ENCODE peak calls at places on chromosomes 6 and 20, in seven cellular contexts. Z, P, U, R, E, H and F are unnamed samples.

GRCh38 chr6:161138545-161139303 is 135.1 kb downstream of the AGPAT4 start:
- DNase-seq in Z (no peak), P (no peak), U (no peak), R (no peak), E (peak), H (no peak), F (no peak)

GRCh38 chr20:13302647-13303425 is 81.8 kb downstream of the ISM1 start:
- DNase-seq in Z (no peak), P (peak), U (no peak), R (peak), E (no peak), H (peak), F (no peak)

GRCh38 chr6:21457647-21458046 is 135.9 kb upstream of the SOX4 start:
- DNase-seq in Z (no peak), P (no peak), U (no peak), R (no peak), E (no peak), H (no peak), F (no peak)

GRCh38 chr6:47700051-47700450 is 1.7 kb downstream of the ADGRF4 start:
- DNase-seq in Z (peak), P (no peak), U (no peak), R (no peak), E (no peak), H (no peak), F (no peak)

GRCh38 chr20:24660651-24661050 is 191.2 kb downstream of the SYNDIG1 start:
- DNase-seq in Z (no peak), P (no peak), U (peak), R (no peak), E (no peak), H (no peak), F (no peak)

GRCh38 chr20:44800398-44801046 is 9.8 kb downstream of the RIMS4 start:
- DNase-seq in Z (no peak), P (peak), U (no peak), R (no peak), E (no peak), H (no peak), F (no peak)

GRCh38 chr6:98832282-98833100 is 1.9 kb upstream of the POU3F2 start:
- DNase-seq in Z (no peak), P (peak), U (peak), R (no peak), E (no peak), H (no peak), F (no peak)

GRCh38 chr6:16572943-16573342 is 188.3 kb downstream of the ATXN1 start:
- DNase-seq in Z (no peak), P (no peak), U (no peak), R (no peak), E (no peak), H (no peak), F (no peak)

GRCh38 chr6:146901940-146902816 is 302.0 kb upstream of the STXBP5 start:
- DNase-seq in Z (no peak), P (no peak), U (no peak), R (no peak), E (no peak), H (peak), F (no peak)

GRCh38 chr6:106894978-106895702 is 79.4 kb downstream of the CD24 start:
- DNase-seq in Z (no peak), P (no peak), U (no peak), R (no peak), E (no peak), H (peak), F (no peak)

GRCh38 chr20:63026582-63027424 is 20.0 kb upstream of the BHLHE23 start:
- DNase-seq in Z (no peak), P (no peak), U (peak), R (no peak), E (no peak), H (no peak), F (no peak)

GRCh38 chr20:45311589-45312211 is 3.6 kb upstream of the MATN4 start:
- DNase-seq in Z (peak), P (peak), U (peak), R (peak), E (no peak), H (peak), F (no peak)

GRCh38 chr6:41939091-41939847 is 2.3 kb downstream of the CCND3 start:
- DNase-seq in Z (no peak), P (no peak), U (peak), R (peak), E (peak), H (no peak), F (peak)

GRCh38 chr20:9660236-9660868 is 146.0 kb downstream of the LAMP5 start:
- DNase-seq in Z (no peak), P (no peak), U (no peak), R (no peak), E (no peak), H (peak), F (no peak)

GRCh38 chr6:147961473-147962141 is 381.0 kb upstream of the SASH1 start:
- DNase-seq in Z (no peak), P (no peak), U (no peak), R (no peak), E (no peak), H (no peak), F (no peak)

GRCh38 chr6:148298683-148299082 is 44.0 kb upstream of the SASH1 start:
- DNase-seq in Z (no peak), P (no peak), U (no peak), R (no peak), E (no peak), H (no peak), F (no peak)

GRCh38 chr20:12152996-12153395 is 235.3 kb downstream of the BTBD3 start:
- DNase-seq in Z (no peak), P (no peak), U (no peak), R (no peak), E (no peak), H (no peak), F (no peak)

GRCh38 chr6:41546866-41547798 is 951 bp downstream of the FOXP4 start:
- DNase-seq in Z (no peak), P (peak), U (peak), R (peak), E (no peak), H (peak), F (no peak)

GRCh38 chr6:66328181-66328580 is 621.2 kb upstream of the EYS start:
- DNase-seq in Z (no peak), P (no peak), U (no peak), R (no peak), E (no peak), H (no peak), F (no peak)

GRCh38 chr6:127857051-127857637 is 43.7 kb downstream of the THEMIS start:
- DNase-seq in Z (no peak), P (no peak), U (no peak), R (no peak), E (no peak), H (no peak), F (no peak)

GRCh38 chr20:8154636-8155035 is 22.6 kb downstream of the PLCB1 start:
- DNase-seq in Z (no peak), P (no peak), U (no peak), R (no peak), E (no peak), H (no peak), F (no peak)

GRCh38 chr6:1461207-1461606 is 71.8 kb downstream of the FOXF2 start:
- DNase-seq in Z (no peak), P (no peak), U (no peak), R (no peak), E (no peak), H (no peak), F (no peak)
- TF ChIP-seq POLR2AphosphoS5 in Z (no peak), P (no peak), U (no peak), R (no peak), E (no peak), H (no peak), F (no peak)

DNA sequence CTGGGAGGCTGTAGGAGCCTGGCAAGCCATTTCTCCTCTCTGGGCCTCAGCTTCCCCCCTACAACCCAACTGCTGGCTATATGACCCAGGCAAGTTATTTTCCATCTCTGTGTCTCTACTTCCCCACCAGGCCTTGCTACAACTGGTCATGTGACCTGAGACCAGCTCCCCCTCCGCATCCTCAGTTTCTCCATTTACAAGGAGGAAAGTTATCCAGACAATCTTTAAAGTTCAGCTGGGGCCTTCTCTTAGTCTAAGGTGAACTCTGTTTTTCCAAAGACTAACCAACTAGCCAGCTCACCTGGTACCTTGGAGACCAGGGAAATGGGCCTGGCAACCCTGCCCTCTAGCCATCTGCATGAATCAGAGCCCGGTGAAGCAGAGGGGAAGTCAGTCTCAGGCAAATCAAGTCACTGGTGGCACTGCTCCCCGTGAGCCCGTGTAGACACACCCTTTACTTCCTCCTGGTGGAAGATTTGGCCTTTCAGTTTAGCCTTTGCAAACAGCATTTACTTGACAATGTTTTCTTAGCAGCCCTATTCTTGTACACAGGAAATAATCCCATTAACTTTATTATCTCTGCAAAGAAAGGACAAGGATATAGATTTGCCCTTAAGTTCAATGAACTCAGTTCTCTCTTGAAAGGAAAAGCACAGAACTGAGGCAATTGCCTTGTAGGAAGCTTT is 157.7 kb downstream of the VEGFA start:
- DNase-seq in Z (no peak), P (no peak), U (peak), R (peak), E (no peak), H (peak), F (peak)
- TF ChIP-seq CTCF in Z (peak), P (no peak), U (no peak), R (no peak), E (no peak), H (no peak), F (no peak)

GRCh38 chr20:36836591-36837329 is 39.2 kb upstream of the TLDC2 start:
- DNase-seq in Z (no peak), P (peak), U (peak), R (peak), E (no peak), H (peak), F (no peak)

GRCh38 chr20:36832791-36833190 is 43.1 kb upstream of the TLDC2 start:
- DNase-seq in Z (no peak), P (no peak), U (no peak), R (no peak), E (no peak), H (no peak), F (no peak)

GRCh38 chr20:36835025-36835424 is 40.9 kb upstream of the TLDC2 start:
- DNase-seq in Z (no peak), P (no peak), U (no peak), R (no peak), E (no peak), H (no peak), F (no peak)

GRCh38 chr20:36833275-36834020 is 42.5 kb upstream of the TLDC2 start:
- DNase-seq in Z (no peak), P (no peak), U (no peak), R (peak), E (no peak), H (peak), F (no peak)

GRCh38 chr20:36835453-36836198 is 40.3 kb upstream of the TLDC2 start:
- DNase-seq in Z (peak), P (peak), U (peak), R (peak), E (peak), H (peak), F (peak)
- H3K4me3 ChIP-seq in Z (peak), P (peak), U (peak), R (no peak), E (peak), H (no peak), F (peak)

GRCh38 chr6:53432318-53433161 is 83.8 kb upstream of the ELOVL5 start:
- DNase-seq in Z (no peak), P (no peak), U (no peak), R (no peak), E (no peak), H (no peak), F (no peak)
- TF ChIP-seq POLR2AphosphoS5 in Z (no peak), P (no peak), U (no peak), R (no peak), E (no peak), H (no peak), F (no peak)